ENCODE peak calls at places on chromosomes 16 and 17, in seven cellular contexts. B is uterus; Q is mesenchymal stem cell; L is right lobe of liver; G is effector memory CD4-positive, alpha-beta T cell; A is GM23248; R is lung. W is an unnamed sample. For H3K4me1 and H3K9me3, the result is how much of the 10 kb centered on the place peaks cover.

GRCh38 chr16:65666132-65666869 is 544.4 kb upstream of the CDH11 start:
- DNase-seq in L (no peak), Q (no peak), R (no peak), B (no peak), A (no peak), G (no peak), W (no peak)

GRCh38 chr16:8756755-8757154 is 40.7 kb downstream of the TMEM186 start:
- DNase-seq in Q (no peak), A (no peak), R (no peak), L (no peak), G (no peak), B (no peak), W (no peak)

GRCh38 chr17:30565073-30565935 is 88.1 kb downstream of the GOSR1 start:
- DNase-seq in A (peak), Q (no peak), R (no peak), B (no peak), L (no peak), G (no peak), W (no peak)

GRCh38 chr17:22511431-22511830 is 819.1 kb downstream of the KCNJ18 start:
- DNase-seq in L (no peak), A (no peak), B (no peak), R (no peak), G (no peak), Q (no peak), W (peak)

GRCh38 chr16:28478511-28479180 is 6.5 kb upstream of the NPIPB7 start:
- DNase-seq in Q (no peak), L (peak), B (no peak), G (no peak), R (no peak), A (no peak), W (no peak)

GRCh38 chr16:8878523-8878911 is 3.6 kb upstream of the LITAFD start:
- DNase-seq in B (no peak), A (peak), L (no peak), Q (peak), G (no peak), R (no peak), W (peak)

GRCh38 chr17:73278465-73279453 is 17.1 kb upstream of the CPSF4L start:
- DNase-seq in B (peak), Q (no peak), R (no peak), G (no peak), L (no peak), A (peak), W (no peak)

GRCh38 chr17:77831497-77832179 is 126.9 kb upstream of the TNRC6C start:
- DNase-seq in B (no peak), Q (peak), G (no peak), A (peak), R (no peak), L (no peak), W (peak)

GRCh38 chr17:49180303-49180702 is 30.1 kb downstream of the GNGT2 start:
- DNase-seq in B (peak), L (peak), Q (peak), G (peak), A (peak), R (peak), W (peak)

GRCh38 chr17:12457493-12457892 is 208.2 kb upstream of the MYOCD start:
- DNase-seq in R (no peak), G (no peak), B (no peak), A (peak), L (no peak), Q (no peak), W (peak)

GRCh38 chr17:21282231-21282630 is 2.3 kb upstream of the MAP2K3 start:
- DNase-seq in B (peak), Q (peak), G (no peak), R (no peak), A (peak), L (no peak), W (peak)

GRCh38 chr17:43372273-43372911 is 26.4 kb upstream of the ARL4D start:
- DNase-seq in A (no peak), B (peak), G (no peak), L (no peak), R (no peak), Q (peak), W (no peak)

GRCh38 chr16:27444015-27444414 is 42.0 kb downstream of the IL21R start:
- DNase-seq in R (no peak), G (no peak), Q (peak), A (peak), L (no peak), B (no peak), W (no peak)

GRCh38 chr16:28166394-28167208 is 45.2 kb downstream of the XPO6 start:
- DNase-seq in G (no peak), L (no peak), Q (peak), R (no peak), A (peak), B (no peak), W (no peak)

GRCh38 chr17:48244121-48244711 is 136.7 kb downstream of the SNX11 start:
- DNase-seq in Q (peak), L (no peak), G (no peak), B (no peak), A (peak), R (no peak), W (peak)

GRCh38 chr16:54174750-54175149 is 111.8 kb downstream of the IRX3 start:
- DNase-seq in G (no peak), A (no peak), L (no peak), Q (no peak), B (no peak), R (no peak), W (no peak)

GRCh38 chr16:89191901-89192184 is 8.5 kb downstream of the SLC22A31 start:
- DNase-seq in R (no peak), A (no peak), Q (no peak), B (no peak), G (no peak), L (no peak), W (no peak)

GRCh38 chr17:12261354-12261753 is 240.7 kb downstream of the MAP2K4 start:
- DNase-seq in G (no peak), A (no peak), L (no peak), R (no peak), B (no peak), Q (no peak), W (no peak)

GRCh38 chr17:68605914-68606313 is 4.7 kb upstream of the FAM20A start:
- DNase-seq in R (no peak), A (no peak), G (no peak), B (no peak), Q (no peak), L (no peak), W (no peak)

GRCh38 chr17:12928736-12929135 is 89.1 kb downstream of the ELAC2 start:
- DNase-seq in A (peak), L (peak), G (no peak), B (no peak), R (no peak), Q (no peak), W (no peak)

GRCh38 chr16:31472559-31473203 is 729 bp downstream of the TGFB1I1 start:
- DNase-seq in R (peak), A (peak), G (no peak), B (peak), Q (peak), L (peak), W (peak)

GRCh38 chr17:32528825-32529224 is 42.0 kb downstream of the CDK5R1 start:
- DNase-seq in A (no peak), R (no peak), G (no peak), Q (no peak), L (no peak), B (no peak), W (no peak)
- H3K27ac ChIP-seq in A (no peak), R (no peak), G (peak), Q (no peak), L (no peak), B (no peak), W (no peak)

GRCh38 chr17:45018514-45019176 is 32.8 kb downstream of the DCAKD start:
- DNase-seq in B (no peak), R (no peak), A (peak), G (no peak), Q (peak), L (no peak), W (no peak)
- H3K4me1 ChIP-seq in B (under half), R (under half), A (under half), G (under half), Q (under half), L (under half), W (under half)

GRCh38 chr17:54063639-54064038 is 240.9 kb downstream of the KIF2B start:
- DNase-seq in A (no peak), L (no peak), Q (no peak), G (no peak), R (no peak), B (no peak), W (no peak)
- H3K9me3 ChIP-seq in A (under half), L (under half), Q (under half), G (under half), R (under half), B (under half), W (under half)

GRCh38 chr17:40094874-40095273 is 5.5 kb downstream of the NR1D1 start:
- DNase-seq in G (no peak), A (no peak), L (no peak), Q (no peak), R (no peak), B (no peak), W (no peak)

GRCh38 chr17:40093005-40093579 is 7.3 kb downstream of the NR1D1 start:
- DNase-seq in R (no peak), Q (no peak), B (no peak), G (no peak), L (no peak), A (no peak), W (no peak)

GRCh38 chr17:40092581-40092980 is 7.8 kb downstream of the NR1D1 start:
- DNase-seq in G (no peak), A (peak), Q (no peak), B (peak), R (no peak), L (no peak), W (no peak)

GRCh38 chr17:40095356-40095943 is 4.9 kb downstream of the NR1D1 start:
- DNase-seq in A (no peak), L (no peak), B (no peak), G (no peak), R (no peak), Q (no peak), W (no peak)

GRCh38 chr17:40093580-40094201 is 6.7 kb downstream of the NR1D1 start:
- DNase-seq in G (no peak), Q (no peak), L (no peak), R (no peak), A (peak), B (no peak), W (no peak)
- H3K27ac ChIP-seq in G (peak), Q (no peak), L (no peak), R (peak), A (peak), B (peak), W (no peak)

GRCh38 chr17:16493470-16494048 is 1.6 kb upstream of the LRRC75A start:
- DNase-seq in B (no peak), Q (no peak), L (no peak), A (no peak), R (no peak), G (no peak), W (no peak)

GRCh38 chr17:16491131-16491702 is 776 bp downstream of the LRRC75A start:
- DNase-seq in L (no peak), A (no peak), Q (no peak), G (no peak), R (no peak), B (no peak), W (no peak)

GRCh38 chr17:16491703-16492612 is at the start of gene LRRC75A:
- DNase-seq in Q (peak), G (peak), B (peak), L (peak), R (no peak), A (peak), W (no peak)

GRCh38 chr17:16495561-16495960 is 3.6 kb upstream of the LRRC75A start:
- DNase-seq in A (no peak), R (no peak), G (no peak), B (no peak), L (no peak), Q (no peak), W (no peak)

DNA sequence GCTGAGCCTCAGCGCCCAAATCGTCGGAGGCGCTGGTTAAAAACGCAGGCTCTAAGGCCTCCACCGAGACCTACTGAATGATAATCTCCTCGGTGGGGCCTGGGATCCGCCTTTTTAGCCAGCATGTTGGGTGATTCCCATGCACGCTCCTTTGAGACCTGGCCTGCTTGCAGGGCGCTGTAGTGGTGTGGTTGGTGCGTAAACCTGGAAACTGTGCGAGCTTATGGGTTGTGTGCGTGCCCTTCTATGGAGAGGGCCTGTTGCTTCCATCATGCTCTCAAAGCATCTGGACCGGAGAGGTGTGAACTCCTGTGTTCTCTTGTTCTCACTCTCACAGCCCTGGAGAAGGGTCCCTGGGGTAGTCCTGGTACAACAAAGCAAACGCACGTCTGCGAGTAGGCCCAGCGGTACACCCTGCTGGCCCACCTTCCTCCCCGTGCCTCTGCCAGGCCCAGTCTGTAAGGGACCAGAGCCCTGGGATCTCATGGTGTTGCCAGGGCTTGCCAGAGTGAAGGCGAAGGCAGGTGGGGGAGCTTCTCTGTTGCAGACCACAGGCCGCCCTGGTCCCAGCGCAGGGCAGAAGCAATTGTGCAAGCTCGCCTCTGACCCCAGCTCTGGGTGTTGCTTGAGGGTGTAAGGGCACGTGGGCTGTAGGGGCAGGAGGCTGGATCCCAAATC is 759 bp upstream of the LRRC75A start:
- DNase-seq in G (no peak), B (no peak), Q (no peak), A (no peak), R (no peak), L (no peak), W (no peak)
- H3K4me1 ChIP-seq in G (under half), B (under half), Q (under half), A (under half), R (under half), L (under half), W (under half)

GRCh38 chr16:34758835-34759234 is 1299.4 kb downstream of the TP53TG3F start:
- DNase-seq in L (no peak), A (no peak), Q (no peak), G (no peak), R (no peak), B (no peak), W (no peak)
- H3K9me3 ChIP-seq in L (under half), A (under half), Q (half or more), G (under half), R (under half), B (under half), W (under half)

DNA sequence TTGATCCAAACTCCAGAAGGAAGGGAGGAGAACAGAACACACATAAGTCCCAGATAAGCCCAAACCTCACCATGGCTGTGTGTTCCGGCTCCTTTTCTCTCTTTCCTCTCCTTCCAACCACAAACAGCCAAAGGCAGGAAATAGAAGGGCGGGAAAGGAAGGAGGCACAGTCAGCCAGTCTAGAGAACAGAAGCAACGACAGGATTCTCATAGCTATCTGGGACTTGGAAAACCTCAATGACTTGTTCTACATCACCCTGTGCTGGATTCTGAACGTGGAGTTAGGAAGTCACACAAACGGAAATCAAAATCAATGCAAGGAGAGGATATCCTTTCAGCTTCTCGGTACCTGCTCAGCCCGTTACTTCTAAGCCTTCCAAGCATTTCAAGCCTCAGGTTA is 9.0 kb downstream of the CRK start:
- DNase-seq in L (no peak), A (no peak), Q (peak), G (no peak), R (no peak), B (no peak), W (no peak)
- H3K27ac ChIP-seq in L (no peak), A (no peak), Q (no peak), G (no peak), R (peak), B (no peak), W (no peak)

GRCh38 chr17:51119415-51120356 is 982 bp downstream of the SPAG9 start:
- DNase-seq in A (peak), R (peak), Q (peak), G (peak), B (peak), L (peak), W (peak)
- H3K4me1 ChIP-seq in A (under half), R (under half), Q (under half), G (under half), B (under half), L (under half), W (under half)

DNA sequence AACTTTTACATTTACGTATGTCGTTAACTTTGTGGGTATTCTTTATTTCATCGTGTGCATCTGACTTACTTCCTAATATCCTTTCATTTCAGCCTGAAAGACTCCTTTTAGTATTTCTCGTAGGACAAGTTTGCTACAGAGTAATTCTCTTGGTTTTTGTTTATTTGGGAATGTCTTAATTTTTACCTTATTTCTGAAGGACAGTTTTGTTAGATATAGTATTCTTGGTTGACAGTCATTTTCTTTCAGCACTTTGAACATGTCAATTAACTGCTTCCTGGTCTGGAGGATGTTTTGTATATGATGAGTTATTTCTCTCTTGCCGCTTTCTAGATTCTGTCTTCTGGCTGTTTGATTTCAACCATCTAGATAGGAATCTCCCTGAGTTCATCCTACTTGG is 109.2 kb upstream of the NACA2 start:
- DNase-seq in B (no peak), R (no peak), L (no peak), G (no peak), Q (no peak), A (no peak), W (no peak)
- H3K9me3 ChIP-seq in B (under half), R (under half), L (under half), G (under half), Q (half or more), A (under half), W (under half)

GRCh38 chr16:82899731-82900454 is 273.1 kb downstream of the CDH13 start:
- DNase-seq in R (no peak), Q (no peak), A (no peak), B (no peak), L (no peak), G (no peak), W (no peak)
- H3K27ac ChIP-seq in R (no peak), Q (no peak), A (no peak), B (no peak), L (no peak), G (no peak), W (no peak)

W was measured in SJSA1.